ENCODE peak calls at places on chromosomes 6 and 20, in seven cellular contexts. E, J, Z, B, K, D and G are unnamed samples.

GRCh38 chr6:69719602-69720193 is 77.1 kb downstream of the LMBRD1 start:
- DNase-seq in E (no peak), J (peak), Z (peak), B (peak), K (no peak), D (no peak), G (no peak)

GRCh38 chr6:147802400-147802799 is 293.9 kb downstream of the SAMD5 start:
- DNase-seq in E (no peak), J (peak), Z (peak), B (no peak), K (no peak), D (no peak), G (no peak)

GRCh38 chr6:53735896-53736295 is 58.9 kb upstream of the LRRC1 start:
- DNase-seq in E (no peak), J (no peak), Z (no peak), B (no peak), K (no peak), D (no peak), G (no peak)

GRCh38 chr6:158660331-158660730 is 10.5 kb downstream of the SYTL3 start:
- DNase-seq in E (no peak), J (no peak), Z (no peak), B (no peak), K (no peak), D (peak), G (peak)

GRCh38 chr6:144266091-144266649 is 19.0 kb upstream of the UTRN start:
- DNase-seq in E (peak), J (peak), Z (peak), B (peak), K (no peak), D (peak), G (peak)

GRCh38 chr6:9523462-9523861 is 891.4 kb downstream of the TFAP2A start:
- DNase-seq in E (no peak), J (peak), Z (peak), B (no peak), K (no peak), D (peak), G (no peak)

GRCh38 chr20:61866165-61866564 is 199.5 kb downstream of the TAF4 start:
- DNase-seq in E (no peak), J (no peak), Z (no peak), B (no peak), K (no peak), D (no peak), G (no peak)

GRCh38 chr20:36624925-36625324 is 19.3 kb downstream of the RAB5IF start:
- DNase-seq in E (no peak), J (no peak), Z (no peak), B (no peak), K (no peak), D (no peak), G (no peak)

GRCh38 chr20:63573739-63574131 is 304 bp downstream of the HELZ2 start:
- DNase-seq in E (no peak), J (no peak), Z (peak), B (no peak), K (no peak), D (no peak), G (no peak)

GRCh38 chr20:9185511-9185910 is 116.6 kb downstream of the PLCB4 start:
- DNase-seq in E (no peak), J (peak), Z (peak), B (peak), K (no peak), D (no peak), G (no peak)

GRCh38 chr20:4091332-4092135 is 76.2 kb upstream of the RNF24 start:
- DNase-seq in E (peak), J (peak), Z (peak), B (peak), K (no peak), D (peak), G (peak)

GRCh38 chr20:63957004-63957689 is 931 bp upstream of the UCKL1 start:
- DNase-seq in E (no peak), J (peak), Z (peak), B (peak), K (peak), D (peak), G (peak)

DNA sequence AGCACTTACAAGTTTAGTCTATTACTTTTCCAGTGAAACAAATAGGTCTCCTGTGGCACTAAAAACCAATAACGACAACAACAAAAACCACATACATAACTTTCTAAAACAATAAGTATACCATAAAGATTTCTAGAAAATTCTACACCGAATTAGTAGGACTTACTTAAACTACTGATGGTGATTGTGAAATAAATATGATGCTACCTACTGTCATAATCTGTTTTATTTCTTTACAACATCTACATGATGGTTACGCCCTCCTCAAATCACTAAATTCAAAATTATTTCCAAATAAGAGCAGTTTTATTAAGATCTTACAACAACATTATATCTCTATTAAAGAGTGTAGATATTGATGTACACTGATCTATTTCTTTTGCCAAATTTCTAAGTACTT is 147.0 kb downstream of the DST start:
- DNase-seq in E (no peak), J (no peak), Z (no peak), B (no peak), K (no peak), D (no peak), G (no peak)
- H4K8ac ChIP-seq in E (no peak), J (no peak), Z (no peak), B (no peak), K (no peak), D (no peak), G (no peak)

GRCh38 chr6:163773646-163774045 is 359.1 kb downstream of the QKI start:
- DNase-seq in E (no peak), J (no peak), Z (no peak), B (no peak), K (no peak), D (no peak), G (no peak)

GRCh38 chr6:163774485-163774884 is 360.0 kb downstream of the QKI start:
- DNase-seq in E (no peak), J (no peak), Z (no peak), B (no peak), K (no peak), D (no peak), G (no peak)

GRCh38 chr6:163772701-163773100 is 358.2 kb downstream of the QKI start:
- DNase-seq in E (no peak), J (no peak), Z (no peak), B (no peak), K (no peak), D (no peak), G (no peak)

GRCh38 chr6:163768905-163769304 is 354.4 kb downstream of the QKI start:
- DNase-seq in E (no peak), J (no peak), Z (no peak), B (no peak), K (no peak), D (no peak), G (no peak)

GRCh38 chr6:163771180-163771579 is 356.7 kb downstream of the QKI start:
- DNase-seq in E (no peak), J (no peak), Z (no peak), B (no peak), K (no peak), D (no peak), G (no peak)
- H4K8ac ChIP-seq in E (no peak), J (no peak), Z (no peak), B (no peak), K (no peak), D (no peak), G (no peak)

DNA sequence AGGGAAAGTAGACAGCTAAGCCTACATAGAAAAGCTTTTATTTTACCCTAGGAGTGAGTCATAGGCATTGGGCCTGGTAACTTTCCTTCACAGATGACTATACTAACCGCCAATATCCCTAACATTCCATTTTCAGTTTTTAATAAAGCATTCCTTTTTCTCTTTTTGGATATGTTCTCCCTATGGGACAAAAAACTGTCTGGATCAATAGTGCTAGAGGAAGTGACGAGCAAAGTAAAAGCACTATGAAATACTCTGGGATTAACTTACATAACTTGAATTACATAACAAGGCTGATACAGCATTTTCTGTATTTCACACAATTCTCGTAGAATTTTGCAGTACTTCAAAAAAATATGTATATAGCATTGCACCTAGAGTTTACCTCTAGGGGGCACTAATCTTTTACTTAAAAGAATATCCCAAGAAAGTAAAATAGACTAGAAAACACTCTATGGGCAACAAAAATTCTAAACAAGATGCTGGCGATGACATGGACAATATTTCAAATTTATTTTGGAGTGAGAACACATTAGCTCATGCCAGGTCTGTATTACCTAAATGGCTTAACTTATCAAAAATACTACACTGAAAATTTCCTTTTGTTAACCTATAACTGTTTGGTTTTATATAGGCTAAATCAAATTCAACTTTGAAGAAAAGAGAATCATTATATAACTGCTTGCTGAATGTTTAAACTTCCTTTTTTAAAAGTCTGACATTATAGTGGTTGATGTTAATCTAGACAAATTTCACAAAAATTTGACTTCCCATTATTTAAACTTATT is 66.3 kb upstream of the DST start:
- DNase-seq in E (no peak), J (peak), Z (peak), B (peak), K (no peak), D (no peak), G (no peak)
- H4K8ac ChIP-seq in E (no peak), J (no peak), Z (no peak), B (no peak), K (no peak), D (no peak), G (no peak)

DNA sequence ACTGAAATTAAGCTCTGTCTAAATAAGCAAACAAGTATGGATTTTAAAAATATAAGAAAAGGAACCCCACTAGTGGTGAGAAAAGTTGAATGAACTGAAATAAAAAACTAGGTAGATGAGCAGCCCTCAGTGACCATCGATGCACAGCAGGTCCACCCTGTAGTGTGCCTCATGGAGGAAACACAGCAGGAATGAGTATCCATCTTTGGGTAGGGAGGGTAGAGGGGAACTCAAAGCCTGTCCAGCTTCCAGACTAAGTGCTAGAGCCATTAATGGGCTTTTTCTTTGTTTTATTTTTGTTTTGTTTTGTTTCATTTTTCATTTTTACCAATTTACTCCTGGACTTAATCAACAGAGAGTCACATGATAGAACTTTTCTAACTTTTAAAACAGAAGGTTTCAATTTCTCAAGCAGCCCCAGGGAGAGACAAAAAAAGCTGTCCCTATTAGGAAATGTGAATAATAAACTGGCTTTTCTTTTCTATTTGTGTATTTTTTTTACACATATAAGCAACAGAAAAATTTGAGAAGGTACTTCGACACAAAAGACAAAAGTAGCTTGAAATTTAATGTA is 700.6 kb downstream of the HACE1 start:
- DNase-seq in E (no peak), J (no peak), Z (no peak), B (no peak), K (no peak), D (no peak), G (no peak)
- H4K8ac ChIP-seq in E (no peak), J (no peak), Z (no peak), B (no peak), K (no peak), D (no peak), G (no peak)

GRCh38 chr20:22447448-22447778 is 137.0 kb downstream of the FOXA2 start:
- DNase-seq in E (no peak), J (no peak), Z (no peak), B (no peak), K (no peak), D (no peak), G (no peak)

GRCh38 chr20:22452442-22453011 is 131.8 kb downstream of the FOXA2 start:
- DNase-seq in E (no peak), J (no peak), Z (no peak), B (no peak), K (no peak), D (no peak), G (no peak)

GRCh38 chr20:22449115-22449973 is 135.0 kb downstream of the FOXA2 start:
- DNase-seq in E (no peak), J (no peak), Z (no peak), B (no peak), K (no peak), D (no peak), G (no peak)

GRCh38 chr20:22453244-22454080 is 130.9 kb downstream of the FOXA2 start:
- DNase-seq in E (no peak), J (no peak), Z (no peak), B (peak), K (no peak), D (no peak), G (no peak)

GRCh38 chr20:22450540-22450939 is 133.8 kb downstream of the FOXA2 start:
- DNase-seq in E (no peak), J (no peak), Z (no peak), B (no peak), K (no peak), D (no peak), G (no peak)
- H4K8ac ChIP-seq in E (no peak), J (no peak), Z (no peak), B (no peak), K (no peak), D (no peak), G (no peak)